ENCODE peak calls at places on chromosomes 11 and 22, in eight cellular contexts. S is left lung, O is heart right ventricle, Z is Panc1, U is upper lobe of left lung, A is K562, K is HCT116, W is lower lobe of right lung. F is an unnamed sample.
A peak's percentile ranks its signal among the peaks of the same experiment; 100 is the strongest.

GRCh38 chr11:101666916-101667315 is 83.1 kb upstream of the TRPC6 start:
- ATAC-seq in S (no peak), O (no peak), Z (no peak), U (no peak), A (no peak), K (no peak), W (no peak), F (no peak)

GRCh38 chr11:36213050-36213840 is 76.0 kb downstream of the COMMD9 start:
- ATAC-seq in S (no peak), O (no peak), Z (no peak), U (no peak), A (no peak), K (no peak), W (no peak), F (no peak)

GRCh38 chr11:16840951-16841350 is 102.5 kb downstream of the C11orf58 start:
- ATAC-seq in S (no peak), O (no peak), Z (no peak), U (no peak), A (no peak), K (no peak), W (no peak), F (no peak)

GRCh38 chr22:48278620-48279464 is 1516.4 kb downstream of the TBC1D22A start:
- ATAC-seq in S (no peak), O (no peak), Z (no peak), U (no peak), A (no peak), K (no peak), W (no peak), F (no peak)

GRCh38 chr11:117231637-117232021 is 244 bp downstream of the PCSK7 start:
- ATAC-seq in S (no peak), O (no peak), Z (no peak), U (no peak), A (no peak), K (no peak), W (no peak), F (no peak)

GRCh38 chr11:65987336-65987735 is 14.6 kb downstream of the EIF1AD start:
- ATAC-seq in S (no peak), O (no peak), Z (no peak), U (no peak), A (no peak), K (no peak), W (no peak), F (no peak)

GRCh38 chr11:121722431-121723256 is 269.9 kb upstream of the SORL1-AS1 start:
- ATAC-seq in S (peak; percentile 94), O (peak; percentile 97), Z (peak; percentile 93), U (peak; percentile 83), A (no peak), K (no peak), W (peak; percentile 87), F (peak; percentile 93)

GRCh38 chr11:116720895-116721294 is 51.9 kb downstream of the BUD13 start:
- ATAC-seq in S (no peak), O (no peak), Z (no peak), U (no peak), A (no peak), K (no peak), W (no peak), F (no peak)

GRCh38 chr22:44755418-44755817 is 3.0 kb downstream of the ARHGAP8 start:
- ATAC-seq in S (peak; percentile 33), O (no peak), Z (no peak), U (no peak), A (peak; percentile 38), K (no peak), W (no peak), F (no peak)

GRCh38 chr11:65809496-65809895 is 22.6 kb downstream of the OVOL1 start:
- ATAC-seq in S (no peak), O (no peak), Z (no peak), U (no peak), A (no peak), K (peak; percentile 32), W (no peak), F (no peak)

GRCh38 chr11:85774256-85775097 is 36.5 kb downstream of the SYTL2 start:
- ATAC-seq in S (no peak), O (no peak), Z (no peak), U (no peak), A (no peak), K (no peak), W (no peak), F (no peak)

GRCh38 chr11:9858822-9859221 is 194.9 kb downstream of the SWAP70 start:
- ATAC-seq in S (peak; percentile 51), O (no peak), Z (peak; percentile 54), U (no peak), A (no peak), K (no peak), W (no peak), F (no peak)

GRCh38 chr11:44324222-44324621 is 14.3 kb upstream of the ALX4 start:
- ATAC-seq in S (no peak), O (no peak), Z (no peak), U (no peak), A (no peak), K (no peak), W (no peak), F (no peak)
- H3K4me1 ChIP-seq in S (no peaks in the 10 kb centered on the region), O (peaks cover 8% of the 10 kb centered on the region), Z (peaks cover 5% of the 10 kb centered on the region), U (peaks cover 11% of the 10 kb centered on the region), A (peaks cover 20% of the 10 kb centered on the region), K (no peaks in the 10 kb centered on the region), W (no peaks in the 10 kb centered on the region), F (no peaks in the 10 kb centered on the region)

DNA sequence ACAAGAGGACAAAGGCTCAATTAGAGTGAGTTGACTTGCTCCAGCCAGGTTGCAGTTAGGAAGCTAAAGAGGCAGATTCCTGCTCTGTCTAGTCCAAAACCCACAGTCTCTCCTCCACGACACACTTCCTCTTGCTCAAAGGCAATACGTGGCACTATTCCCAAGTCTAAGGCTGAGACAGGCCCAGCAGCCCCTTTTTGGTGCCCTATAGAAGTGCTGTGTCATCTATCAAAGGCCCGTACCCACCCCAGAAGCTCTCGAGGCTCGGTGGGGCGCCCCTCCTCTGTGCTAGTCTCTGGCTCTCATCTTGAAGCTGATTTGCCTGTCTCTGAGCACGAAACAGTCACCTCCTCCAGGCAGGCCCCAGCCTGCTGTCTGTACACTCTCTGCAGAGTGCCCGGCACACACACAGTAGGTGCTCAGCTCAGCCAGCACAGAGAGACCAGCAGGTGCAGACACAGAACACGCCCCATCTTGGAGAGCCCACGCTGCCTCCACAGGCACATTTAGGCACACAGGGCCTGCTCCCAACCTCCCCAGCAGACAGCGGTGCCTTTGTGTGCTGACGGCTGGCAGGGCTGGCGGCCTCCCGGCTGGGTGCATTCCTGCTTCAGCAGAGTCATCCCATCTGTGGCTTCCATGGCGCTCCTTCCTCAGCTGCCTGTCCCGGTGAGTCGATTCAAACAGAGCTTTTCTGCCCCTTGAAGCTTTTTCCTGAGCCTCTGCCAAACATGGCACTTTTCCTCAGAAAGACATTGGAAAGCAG is 52.7 kb downstream of the MYH9 start:
- ATAC-seq in S (no peak), O (no peak), Z (peak; percentile 3), U (no peak), A (peak; percentile 11), K (no peak), W (no peak), F (peak; percentile 35)
- H3K4me1 ChIP-seq in S (peaks cover 81% of the 10 kb centered on the region), O (peaks cover 97% of the 10 kb centered on the region), Z (peaks cover 98% of the 10 kb centered on the region), U (peaks cover 97% of the 10 kb centered on the region), A (peaks cover 51% of the 10 kb centered on the region), K (peaks cover 44% of the 10 kb centered on the region), W (peaks cover 100% of the 10 kb centered on the region), F (peaks cover 94% of the 10 kb centered on the region)

GRCh38 chr11:47406896-47407745 is 1.3 kb upstream of the SLC39A13 start:
- ATAC-seq in S (no peak), O (no peak), Z (no peak), U (no peak), A (peak; percentile 9), K (no peak), W (no peak), F (no peak)
- H3K4me1 ChIP-seq in S (peaks cover 8% of the 10 kb centered on the region), O (peaks cover 26% of the 10 kb centered on the region), Z (peaks cover 17% of the 10 kb centered on the region), U (peaks cover 39% of the 10 kb centered on the region), A (peaks cover 52% of the 10 kb centered on the region), K (peaks cover 19% of the 10 kb centered on the region), W (peaks cover 32% of the 10 kb centered on the region), F (peaks cover 47% of the 10 kb centered on the region)

GRCh38 chr11:76762867-76763572 is 20.1 kb upstream of the TSKU start:
- ATAC-seq in S (no peak), O (no peak), Z (no peak), U (no peak), A (no peak), K (no peak), W (no peak), F (no peak)

GRCh38 chr11:76765863-76766350 is 17.2 kb upstream of the TSKU start:
- ATAC-seq in S (no peak), O (peak; percentile 36), Z (no peak), U (no peak), A (no peak), K (no peak), W (no peak), F (no peak)

GRCh38 chr11:76763573-76764348 is 19.4 kb upstream of the TSKU start:
- ATAC-seq in S (peak; percentile 66), O (peak; percentile 48), Z (no peak), U (no peak), A (no peak), K (no peak), W (peak; percentile 31), F (peak; percentile 35)

GRCh38 chr11:76766521-76766920 is 16.6 kb upstream of the TSKU start:
- ATAC-seq in S (no peak), O (no peak), Z (no peak), U (no peak), A (no peak), K (no peak), W (no peak), F (no peak)

GRCh38 chr11:76764941-76765340 is 18.2 kb upstream of the TSKU start:
- ATAC-seq in S (no peak), O (no peak), Z (no peak), U (no peak), A (no peak), K (no peak), W (no peak), F (no peak)
- H3K4me1 ChIP-seq in S (peaks cover 20% of the 10 kb centered on the region), O (peaks cover 54% of the 10 kb centered on the region), Z (peaks cover 10% of the 10 kb centered on the region), U (peaks cover 33% of the 10 kb centered on the region), A (peaks cover 9% of the 10 kb centered on the region), K (peaks cover 14% of the 10 kb centered on the region), W (peaks cover 68% of the 10 kb centered on the region), F (peaks cover 59% of the 10 kb centered on the region)

GRCh38 chr11:1532606-1533341 is 39.3 kb downstream of the DUSP8 start:
- ATAC-seq in S (peak; percentile 16), O (peak; percentile 24), Z (no peak), U (no peak), A (no peak), K (no peak), W (peak; percentile 11), F (peak; percentile 42)

GRCh38 chr11:1534682-1535081 is 37.4 kb downstream of the DUSP8 start:
- ATAC-seq in S (no peak), O (peak; percentile 14), Z (peak; percentile 44), U (no peak), A (no peak), K (no peak), W (no peak), F (no peak)

GRCh38 chr11:1533342-1533725 is 38.7 kb downstream of the DUSP8 start:
- ATAC-seq in S (no peak), O (no peak), Z (no peak), U (no peak), A (no peak), K (no peak), W (no peak), F (no peak)

GRCh38 chr11:1536065-1536843 is 35.8 kb downstream of the DUSP8 start:
- ATAC-seq in S (no peak), O (no peak), Z (no peak), U (no peak), A (no peak), K (no peak), W (no peak), F (no peak)

DNA sequence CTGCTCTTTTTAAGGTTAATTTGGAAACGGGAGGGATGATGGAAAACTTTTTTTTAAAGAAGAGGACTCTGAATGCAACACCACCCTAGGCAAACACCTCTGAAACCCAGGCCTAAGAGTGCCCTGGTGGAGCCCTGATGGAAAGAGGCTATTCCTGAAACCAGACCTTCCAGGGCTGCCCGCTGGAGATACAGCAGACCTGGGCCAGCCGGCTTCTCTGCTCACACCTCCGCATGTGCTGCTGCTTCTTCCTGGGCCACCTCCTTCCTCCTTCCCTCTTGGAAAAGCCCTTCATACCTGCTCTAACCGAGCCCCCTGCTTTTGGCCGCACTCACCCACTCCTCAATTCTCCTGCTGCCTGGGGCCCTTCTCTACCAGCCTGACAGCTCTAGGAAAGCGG is 37.9 kb downstream of the DUSP8 start:
- ATAC-seq in S (no peak), O (no peak), Z (no peak), U (no peak), A (no peak), K (no peak), W (no peak), F (no peak)
- H3K4me1 ChIP-seq in S (no peaks in the 10 kb centered on the region), O (peaks cover 80% of the 10 kb centered on the region), Z (peaks cover 4% of the 10 kb centered on the region), U (peaks cover 57% of the 10 kb centered on the region), A (peaks cover 40% of the 10 kb centered on the region), K (peaks cover 4% of the 10 kb centered on the region), W (peaks cover 70% of the 10 kb centered on the region), F (peaks cover 5% of the 10 kb centered on the region)